ENCODE peak calls at places on chromosome 16, in nine cellular contexts. One of them, this sample, is unnamed.

GRCh38 chr16:17518441-17518840 is 47.7 kb upstream of the XYLT1 start:
- DNase-seq in Peyer's patch: no peak
- DNase-seq in GM12878: no peak
- DNase-seq in dorsolateral prefrontal cortex: no peak
- DNase-seq in HFF-Myc: no peak
- DNase-seq in astrocyte of the spinal cord: peak
- DNase-seq in gastrocnemius medialis: no peak
- DNase-seq in Caco-2: no peak
- DNase-seq in fibroblast of lung: peak
- DNase-seq in this sample: peak

GRCh38 chr16:61323456-61323855 is 712.8 kb downstream of the CDH8 start:
- DNase-seq in Peyer's patch: no peak
- DNase-seq in GM12878: no peak
- DNase-seq in dorsolateral prefrontal cortex: no peak
- DNase-seq in HFF-Myc: no peak
- DNase-seq in astrocyte of the spinal cord: no peak
- DNase-seq in gastrocnemius medialis: no peak
- DNase-seq in Caco-2: no peak
- DNase-seq in fibroblast of lung: peak
- DNase-seq in this sample: peak

GRCh38 chr16:21166561-21166961 is 8.1 kb downstream of the LDAF1 start:
- DNase-seq in Peyer's patch: no peak
- DNase-seq in GM12878: no peak
- DNase-seq in dorsolateral prefrontal cortex: no peak
- DNase-seq in HFF-Myc: no peak
- DNase-seq in astrocyte of the spinal cord: peak
- DNase-seq in gastrocnemius medialis: no peak
- DNase-seq in Caco-2: no peak
- DNase-seq in fibroblast of lung: peak
- DNase-seq in this sample: no peak

GRCh38 chr16:84808812-84809211 is 11.0 kb upstream of the CRISPLD2 start:
- DNase-seq in Peyer's patch: no peak
- DNase-seq in GM12878: no peak
- DNase-seq in dorsolateral prefrontal cortex: no peak
- DNase-seq in HFF-Myc: no peak
- DNase-seq in astrocyte of the spinal cord: no peak
- DNase-seq in gastrocnemius medialis: no peak
- DNase-seq in Caco-2: no peak
- DNase-seq in fibroblast of lung: no peak
- DNase-seq in this sample: no peak

GRCh38 chr16:65888201-65888600 is 478.3 kb upstream of the CDH5 start:
- DNase-seq in Peyer's patch: no peak
- DNase-seq in GM12878: no peak
- DNase-seq in dorsolateral prefrontal cortex: no peak
- DNase-seq in HFF-Myc: no peak
- DNase-seq in astrocyte of the spinal cord: no peak
- DNase-seq in gastrocnemius medialis: no peak
- DNase-seq in Caco-2: no peak
- DNase-seq in fibroblast of lung: peak
- DNase-seq in this sample: no peak

GRCh38 chr16:3187798-3188674 is at the start of gene OR1F1:
- DNase-seq in Peyer's patch: peak
- DNase-seq in GM12878: no peak
- DNase-seq in dorsolateral prefrontal cortex: no peak
- DNase-seq in HFF-Myc: peak
- DNase-seq in astrocyte of the spinal cord: peak
- DNase-seq in gastrocnemius medialis: no peak
- DNase-seq in Caco-2: no peak
- DNase-seq in fibroblast of lung: peak
- DNase-seq in this sample: peak

GRCh38 chr16:709651-710499 is 4.3 kb upstream of the FBXL16 start:
- DNase-seq in Peyer's patch: no peak
- DNase-seq in GM12878: no peak
- DNase-seq in dorsolateral prefrontal cortex: peak
- DNase-seq in HFF-Myc: no peak
- DNase-seq in astrocyte of the spinal cord: peak
- DNase-seq in gastrocnemius medialis: no peak
- DNase-seq in Caco-2: peak
- DNase-seq in fibroblast of lung: peak
- DNase-seq in this sample: peak

GRCh38 chr16:79776243-79776884 is 175.8 kb upstream of the MAF start:
- DNase-seq in Peyer's patch: no peak
- DNase-seq in GM12878: no peak
- DNase-seq in dorsolateral prefrontal cortex: no peak
- DNase-seq in HFF-Myc: peak
- DNase-seq in astrocyte of the spinal cord: peak
- DNase-seq in gastrocnemius medialis: peak
- DNase-seq in Caco-2: no peak
- DNase-seq in fibroblast of lung: peak
- DNase-seq in this sample: peak

GRCh38 chr16:81612351-81613170 is 166.5 kb upstream of the PLCG2 start:
- DNase-seq in Peyer's patch: no peak
- DNase-seq in GM12878: no peak
- DNase-seq in dorsolateral prefrontal cortex: no peak
- DNase-seq in HFF-Myc: no peak
- DNase-seq in astrocyte of the spinal cord: no peak
- DNase-seq in gastrocnemius medialis: no peak
- DNase-seq in Caco-2: no peak
- DNase-seq in fibroblast of lung: peak
- DNase-seq in this sample: no peak

GRCh38 chr16:29321585-29321984 is 84.9 kb downstream of the NPIPB11 start:
- DNase-seq in Peyer's patch: no peak
- DNase-seq in GM12878: no peak
- DNase-seq in dorsolateral prefrontal cortex: no peak
- DNase-seq in HFF-Myc: no peak
- DNase-seq in astrocyte of the spinal cord: no peak
- DNase-seq in gastrocnemius medialis: no peak
- DNase-seq in Caco-2: no peak
- DNase-seq in fibroblast of lung: no peak
- DNase-seq in this sample: no peak

GRCh38 chr16:19728636-19728965 is 10.5 kb downstream of the IQCK start:
- DNase-seq in Peyer's patch: no peak
- DNase-seq in GM12878: no peak
- DNase-seq in dorsolateral prefrontal cortex: no peak
- DNase-seq in HFF-Myc: no peak
- DNase-seq in astrocyte of the spinal cord: no peak
- DNase-seq in gastrocnemius medialis: no peak
- DNase-seq in Caco-2: no peak
- DNase-seq in fibroblast of lung: no peak
- DNase-seq in this sample: no peak

GRCh38 chr16:12511308-12511707 is 292.4 kb downstream of the CPPED1 start:
- DNase-seq in Peyer's patch: no peak
- DNase-seq in GM12878: no peak
- DNase-seq in dorsolateral prefrontal cortex: no peak
- DNase-seq in HFF-Myc: no peak
- DNase-seq in astrocyte of the spinal cord: no peak
- DNase-seq in gastrocnemius medialis: no peak
- DNase-seq in Caco-2: no peak
- DNase-seq in fibroblast of lung: no peak
- DNase-seq in this sample: no peak

GRCh38 chr16:64654137-64654652 is 467.7 kb downstream of the CDH11 start:
- DNase-seq in Peyer's patch: no peak
- DNase-seq in GM12878: no peak
- DNase-seq in dorsolateral prefrontal cortex: no peak
- DNase-seq in HFF-Myc: peak
- DNase-seq in astrocyte of the spinal cord: peak
- DNase-seq in gastrocnemius medialis: no peak
- DNase-seq in Caco-2: no peak
- DNase-seq in fibroblast of lung: peak
- DNase-seq in this sample: peak

GRCh38 chr16:67917852-67918236 is 13.8 kb downstream of the CTRL start:
- DNase-seq in Peyer's patch: no peak
- DNase-seq in GM12878: no peak
- DNase-seq in dorsolateral prefrontal cortex: peak
- DNase-seq in HFF-Myc: peak
- DNase-seq in astrocyte of the spinal cord: peak
- DNase-seq in gastrocnemius medialis: peak
- DNase-seq in Caco-2: no peak
- DNase-seq in fibroblast of lung: peak
- DNase-seq in this sample: peak

GRCh38 chr16:88416686-88417085 is 33.9 kb downstream of the ZNF469 start:
- DNase-seq in Peyer's patch: no peak
- DNase-seq in GM12878: no peak
- DNase-seq in dorsolateral prefrontal cortex: no peak
- DNase-seq in HFF-Myc: no peak
- DNase-seq in astrocyte of the spinal cord: no peak
- DNase-seq in gastrocnemius medialis: no peak
- DNase-seq in Caco-2: no peak
- DNase-seq in fibroblast of lung: no peak
- DNase-seq in this sample: no peak

GRCh38 chr16:61836804-61837398 is 199.3 kb downstream of the CDH8 start:
- DNase-seq in Peyer's patch: no peak
- DNase-seq in GM12878: no peak
- DNase-seq in dorsolateral prefrontal cortex: peak
- DNase-seq in HFF-Myc: no peak
- DNase-seq in astrocyte of the spinal cord: no peak
- DNase-seq in gastrocnemius medialis: no peak
- DNase-seq in Caco-2: no peak
- DNase-seq in fibroblast of lung: peak
- DNase-seq in this sample: no peak

GRCh38 chr16:1042776-1043349 is 29.7 kb upstream of the SSTR5 start:
- DNase-seq in Peyer's patch: no peak
- DNase-seq in GM12878: no peak
- DNase-seq in dorsolateral prefrontal cortex: no peak
- DNase-seq in HFF-Myc: no peak
- DNase-seq in astrocyte of the spinal cord: no peak
- DNase-seq in gastrocnemius medialis: no peak
- DNase-seq in Caco-2: no peak
- DNase-seq in fibroblast of lung: no peak
- DNase-seq in this sample: no peak

GRCh38 chr16:7330709-7331108 is 1.9 kb upstream of the RBFOX1 start:
- DNase-seq in Peyer's patch: no peak
- DNase-seq in GM12878: no peak
- DNase-seq in dorsolateral prefrontal cortex: no peak
- DNase-seq in HFF-Myc: no peak
- DNase-seq in astrocyte of the spinal cord: no peak
- DNase-seq in gastrocnemius medialis: peak
- DNase-seq in Caco-2: no peak
- DNase-seq in fibroblast of lung: no peak
- DNase-seq in this sample: no peak
- H3K4me3 ChIP-seq in Peyer's patch: no peak
- H3K4me3 ChIP-seq in GM12878: no peak
- H3K4me3 ChIP-seq in dorsolateral prefrontal cortex: no peak
- H3K4me3 ChIP-seq in HFF-Myc: no peak
- H3K4me3 ChIP-seq in astrocyte of the spinal cord: no peak
- H3K4me3 ChIP-seq in gastrocnemius medialis: peak
- H3K4me3 ChIP-seq in Caco-2: no peak
- H3K4me3 ChIP-seq in fibroblast of lung: no peak
- H3K4me3 ChIP-seq in this sample: no peak

DNA sequence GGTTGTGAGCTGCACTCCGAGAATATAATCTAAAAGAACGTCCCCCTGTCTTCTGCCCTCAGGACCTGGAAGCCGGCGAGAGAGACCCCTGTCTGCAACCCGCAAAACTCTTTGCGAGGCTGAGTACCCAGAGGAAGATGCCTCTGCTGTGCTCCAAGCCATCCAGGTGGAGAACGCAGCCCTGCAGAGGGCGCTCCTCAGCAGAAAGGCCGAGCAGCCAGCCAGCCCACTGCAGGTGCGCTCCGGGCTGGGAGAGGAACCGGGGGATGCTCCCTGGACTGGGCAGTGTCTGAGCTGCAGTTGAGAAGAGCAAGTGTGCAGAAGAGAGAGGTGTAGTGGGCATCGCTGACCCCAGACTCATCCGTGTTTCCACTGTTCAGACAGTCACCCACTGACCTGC is 148.3 kb downstream of the KATNIP start:
- DNase-seq in Peyer's patch: peak
- DNase-seq in GM12878: no peak
- DNase-seq in dorsolateral prefrontal cortex: no peak
- DNase-seq in HFF-Myc: no peak
- DNase-seq in astrocyte of the spinal cord: no peak
- DNase-seq in gastrocnemius medialis: no peak
- DNase-seq in Caco-2: no peak
- DNase-seq in fibroblast of lung: no peak
- DNase-seq in this sample: no peak
- TF ChIP-seq CTCF in Peyer's patch: no peak
- TF ChIP-seq CTCF in GM12878: peak
- TF ChIP-seq CTCF in dorsolateral prefrontal cortex: peak
- TF ChIP-seq CTCF in HFF-Myc: peak
- TF ChIP-seq CTCF in astrocyte of the spinal cord: peak
- TF ChIP-seq CTCF in gastrocnemius medialis: no peak
- TF ChIP-seq CTCF in Caco-2: peak
- TF ChIP-seq CTCF in fibroblast of lung: peak
- TF ChIP-seq CTCF in this sample: peak

GRCh38 chr16:56606071-56606687 is 2.2 kb upstream of the MT2A start:
- DNase-seq in Peyer's patch: peak
- DNase-seq in GM12878: no peak
- DNase-seq in dorsolateral prefrontal cortex: no peak
- DNase-seq in HFF-Myc: no peak
- DNase-seq in astrocyte of the spinal cord: no peak
- DNase-seq in gastrocnemius medialis: no peak
- DNase-seq in Caco-2: no peak
- DNase-seq in fibroblast of lung: peak
- DNase-seq in this sample: no peak
- H3K4me3 ChIP-seq in Peyer's patch: no peak
- H3K4me3 ChIP-seq in GM12878: no peak
- H3K4me3 ChIP-seq in dorsolateral prefrontal cortex: no peak
- H3K4me3 ChIP-seq in HFF-Myc: peak
- H3K4me3 ChIP-seq in astrocyte of the spinal cord: no peak
- H3K4me3 ChIP-seq in gastrocnemius medialis: no peak
- H3K4me3 ChIP-seq in Caco-2: no peak
- H3K4me3 ChIP-seq in fibroblast of lung: no peak
- H3K4me3 ChIP-seq in this sample: no peak

GRCh38 chr16:76942089-76942488 is 248.9 kb upstream of the MON1B start:
- DNase-seq in Peyer's patch: no peak
- DNase-seq in GM12878: no peak
- DNase-seq in dorsolateral prefrontal cortex: no peak
- DNase-seq in HFF-Myc: no peak
- DNase-seq in astrocyte of the spinal cord: no peak
- DNase-seq in gastrocnemius medialis: no peak
- DNase-seq in Caco-2: no peak
- DNase-seq in fibroblast of lung: no peak
- DNase-seq in this sample: no peak

GRCh38 chr16:76943936-76944335 is 247.1 kb upstream of the MON1B start:
- DNase-seq in Peyer's patch: no peak
- DNase-seq in GM12878: no peak
- DNase-seq in dorsolateral prefrontal cortex: no peak
- DNase-seq in HFF-Myc: no peak
- DNase-seq in astrocyte of the spinal cord: no peak
- DNase-seq in gastrocnemius medialis: no peak
- DNase-seq in Caco-2: no peak
- DNase-seq in fibroblast of lung: no peak
- DNase-seq in this sample: peak

GRCh38 chr16:76946879-76947278 is 244.1 kb upstream of the MON1B start:
- DNase-seq in Peyer's patch: no peak
- DNase-seq in GM12878: no peak
- DNase-seq in dorsolateral prefrontal cortex: peak
- DNase-seq in HFF-Myc: peak
- DNase-seq in astrocyte of the spinal cord: peak
- DNase-seq in gastrocnemius medialis: no peak
- DNase-seq in Caco-2: no peak
- DNase-seq in fibroblast of lung: peak
- DNase-seq in this sample: peak

DNA sequence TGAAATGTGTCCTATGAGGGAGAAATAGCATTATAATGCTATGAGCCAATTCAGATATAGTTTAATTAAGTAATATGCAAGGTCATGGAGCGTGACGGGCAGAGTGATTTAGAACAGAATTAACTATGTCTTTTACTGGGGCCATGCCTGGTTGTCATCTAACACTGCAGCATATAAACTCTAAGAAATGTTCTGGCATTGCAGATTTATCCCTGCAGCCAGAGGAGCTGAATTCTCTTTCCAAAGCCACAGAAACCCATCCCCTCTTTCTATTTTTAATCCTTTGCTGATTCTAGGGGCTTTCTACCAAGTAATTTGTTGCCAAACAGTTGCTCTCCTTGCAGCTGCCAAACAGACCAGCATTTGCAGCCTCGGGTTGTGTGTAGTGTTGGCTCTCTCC is 243.3 kb upstream of the MON1B start:
- DNase-seq in Peyer's patch: no peak
- DNase-seq in GM12878: no peak
- DNase-seq in dorsolateral prefrontal cortex: no peak
- DNase-seq in HFF-Myc: peak
- DNase-seq in astrocyte of the spinal cord: peak
- DNase-seq in gastrocnemius medialis: no peak
- DNase-seq in Caco-2: no peak
- DNase-seq in fibroblast of lung: peak
- DNase-seq in this sample: no peak
- TF ChIP-seq CTCF in Peyer's patch: no peak
- TF ChIP-seq CTCF in GM12878: no peak
- TF ChIP-seq CTCF in dorsolateral prefrontal cortex: no peak
- TF ChIP-seq CTCF in HFF-Myc: no peak
- TF ChIP-seq CTCF in astrocyte of the spinal cord: no peak
- TF ChIP-seq CTCF in gastrocnemius medialis: no peak
- TF ChIP-seq CTCF in Caco-2: no peak
- TF ChIP-seq CTCF in fibroblast of lung: no peak
- TF ChIP-seq CTCF in this sample: no peak

This sample was measured in fibroblast of villous mesenchyme.